ENCODE peak calls at places on chromosomes 13 and 19, in four cellular contexts. J is GM12878, X is choroid plexus epithelial cell, G is heart left ventricle. P is an unnamed sample.

GRCh38 chr13:76828316-76828741 is 57.9 kb downstream of the KCTD12 start:
- DNase-seq in J (no peak), X (no peak), G (no peak), P (peak)

GRCh38 chr19:50311723-50312635 is 17.2 kb downstream of the KCNC3 start:
- DNase-seq in J (no peak), X (no peak), G (no peak), P (no peak)

GRCh38 chr13:80989770-80990169 is 648.8 kb upstream of the SPRY2 start:
- DNase-seq in J (no peak), X (no peak), G (no peak), P (no peak)

GRCh38 chr19:31140717-31141116 is 208.5 kb downstream of the TSHZ3 start:
- DNase-seq in J (no peak), X (peak), G (no peak), P (peak)

GRCh38 chr13:86426437-86426836 is 627.2 kb upstream of the SLITRK6 start:
- DNase-seq in J (no peak), X (no peak), G (no peak), P (no peak)

GRCh38 chr13:101627556-101627943 is 175.1 kb downstream of the ITGBL1 start:
- DNase-seq in J (no peak), X (no peak), G (no peak), P (no peak)

GRCh38 chr19:372306-372890 is 27.8 kb upstream of the MIER2 start:
- DNase-seq in J (no peak), X (peak), G (peak), P (peak)

GRCh38 chr13:41019027-41019487 is at the start of gene ELF1:
- DNase-seq in J (peak), X (peak), G (no peak), P (peak)

GRCh38 chr19:52962394-52963228 is at the start of gene ZNF816:
- DNase-seq in J (peak), X (peak), G (peak), P (peak)

GRCh38 chr13:41780736-41781708 is 179.9 kb downstream of the VWA8 start:
- DNase-seq in J (no peak), X (peak), G (no peak), P (peak)

GRCh38 chr19:16325671-16326400 is 1.2 kb downstream of the KLF2 start:
- DNase-seq in J (no peak), X (peak), G (peak), P (peak)

GRCh38 chr13:85241045-85241444 is 558.2 kb downstream of the SLITRK6 start:
- DNase-seq in J (no peak), X (peak), G (no peak), P (no peak)

GRCh38 chr13:91399189-91400093 is 1.0 kb downstream of the GPC5 start:
- DNase-seq in J (no peak), X (no peak), G (peak), P (no peak)

GRCh38 chr13:51420681-51421476 is 32.0 kb downstream of the INTS6 start:
- DNase-seq in J (no peak), X (no peak), G (no peak), P (no peak)

GRCh38 chr13:43978688-43979087 is 99.0 kb downstream of the LACC1 start:
- DNase-seq in J (no peak), X (no peak), G (no peak), P (no peak)

GRCh38 chr19:45499196-45500180 is 1.2 kb downstream of the PPM1N start:
- DNase-seq in J (no peak), X (peak), G (no peak), P (peak)

GRCh38 chr19:2273356-2274184 is 8.4 kb downstream of the PEAK3 start:
- DNase-seq in J (peak), X (peak), G (peak), P (peak)

GRCh38 chr13:40064723-40065122 is 409.3 kb downstream of the COG6 start:
- DNase-seq in J (no peak), X (peak), G (no peak), P (peak)

GRCh38 chr13:97257800-97258799 is 36.0 kb downstream of the MBNL2 start:
- DNase-seq in J (peak), X (peak), G (peak), P (peak)

GRCh38 chr19:55255618-55256423 is 3.0 kb downstream of the PPP6R1 start:
- DNase-seq in J (peak), X (no peak), G (no peak), P (peak)

GRCh38 chr13:110211046-110211445 is 95.9 kb downstream of the COL4A1 start:
- DNase-seq in J (no peak), X (no peak), G (no peak), P (no peak)

GRCh38 chr19:11963566-11964355 is 1.1 kb upstream of the ZNF763 start:
- DNase-seq in J (peak), X (peak), G (peak), P (peak)

GRCh38 chr13:44368599-44369368 is 4.8 kb upstream of the SERP2 start:
- DNase-seq in J (no peak), X (no peak), G (no peak), P (no peak)

GRCh38 chr19:38728752-38729541 is 15.3 kb downstream of the CAPN12 start:
- DNase-seq in J (no peak), X (no peak), G (peak), P (no peak)

GRCh38 chr13:79492313-79492798 is 11.4 kb downstream of the NDFIP2 start:
- DNase-seq in J (no peak), X (peak), G (no peak), P (no peak)

DNA sequence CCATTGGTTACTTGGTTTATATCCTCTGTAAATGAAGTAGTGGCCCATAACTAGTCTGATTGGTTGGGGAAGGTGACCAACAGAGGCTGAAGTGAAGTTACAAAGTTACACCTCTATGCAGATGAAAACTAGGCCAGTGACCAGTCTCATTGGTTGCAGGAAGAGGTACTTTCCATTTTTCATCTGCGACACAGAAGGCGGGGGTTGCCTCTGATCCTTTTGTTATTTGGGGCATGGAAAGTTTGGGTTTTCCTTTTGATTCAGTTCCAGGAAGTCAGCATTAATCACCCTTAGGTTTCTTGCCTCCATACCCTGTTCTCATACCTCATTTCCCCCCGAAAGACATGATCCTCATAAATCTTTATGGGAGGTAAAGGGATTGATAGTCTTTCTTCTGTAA is 20.2 kb downstream of the ZNF544 start:
- DNase-seq in J (no peak), X (no peak), G (no peak), P (no peak)
- H3K4me3 ChIP-seq in J (no peak), X (no peak), G (no peak), P (no peak)

DNA sequence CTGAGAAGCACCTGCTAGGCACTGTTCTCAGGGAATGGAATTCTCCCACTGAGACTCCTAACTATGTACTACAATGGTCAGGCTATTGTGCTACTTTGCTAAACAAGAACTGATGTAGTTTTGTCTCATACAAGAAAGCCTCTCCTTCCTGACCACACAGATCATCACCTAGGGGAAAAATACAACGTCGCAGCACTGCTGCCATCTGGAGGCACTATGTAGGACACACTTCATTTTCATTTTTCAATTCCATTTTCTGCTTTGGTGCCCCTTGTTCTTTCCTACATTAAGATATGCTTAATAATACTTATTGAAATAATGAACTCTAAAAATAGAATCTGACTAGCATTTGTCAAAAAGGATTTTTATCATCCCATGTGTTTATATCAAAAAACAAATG is 21.1 kb downstream of the PROSER1 start:
- DNase-seq in J (no peak), X (peak), G (no peak), P (peak)
- TF ChIP-seq CTCF in J (peak), X (peak), G (peak), P (peak)

DNA sequence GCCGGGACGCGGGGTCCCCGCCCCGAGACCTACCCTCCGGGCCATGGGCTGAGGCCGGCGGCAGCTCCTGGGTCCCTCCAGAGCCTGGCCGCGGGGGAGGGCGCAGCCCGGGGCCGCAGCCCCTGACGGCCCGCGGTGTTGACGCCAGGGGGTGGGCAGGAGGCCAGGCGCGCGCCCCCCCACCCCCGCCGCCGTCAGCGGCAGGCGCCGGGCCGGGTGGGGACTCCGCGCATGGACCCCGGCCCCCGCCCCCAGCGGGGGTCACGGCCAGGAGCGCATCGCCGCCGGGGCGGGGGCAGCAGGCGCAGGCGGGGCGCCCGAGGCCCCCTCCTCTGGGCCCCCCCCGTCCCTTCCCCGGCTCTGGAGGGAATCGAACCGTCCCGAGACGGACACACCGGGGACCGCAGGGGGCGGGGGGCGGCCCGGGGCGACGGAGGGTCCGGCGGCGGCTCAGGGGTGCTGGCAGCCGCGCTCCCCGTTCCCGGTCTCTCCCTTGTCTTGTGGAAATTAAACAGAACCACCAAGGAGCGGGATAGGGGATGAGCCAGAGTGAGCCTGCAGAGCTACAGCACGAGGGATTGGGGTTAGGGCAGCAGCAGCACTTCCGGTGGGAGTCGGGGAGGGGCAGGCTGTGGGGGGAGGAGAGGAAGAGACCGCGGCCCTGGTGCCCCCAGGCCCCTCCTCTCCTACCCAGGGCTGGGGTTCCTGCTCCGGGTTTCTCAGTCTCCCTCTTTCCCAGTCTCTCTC is at the start of gene MEIS3:
- DNase-seq in J (no peak), X (no peak), G (no peak), P (no peak)
- H3K4me3 ChIP-seq in J (no peak), X (peak), G (peak), P (peak)

DNA sequence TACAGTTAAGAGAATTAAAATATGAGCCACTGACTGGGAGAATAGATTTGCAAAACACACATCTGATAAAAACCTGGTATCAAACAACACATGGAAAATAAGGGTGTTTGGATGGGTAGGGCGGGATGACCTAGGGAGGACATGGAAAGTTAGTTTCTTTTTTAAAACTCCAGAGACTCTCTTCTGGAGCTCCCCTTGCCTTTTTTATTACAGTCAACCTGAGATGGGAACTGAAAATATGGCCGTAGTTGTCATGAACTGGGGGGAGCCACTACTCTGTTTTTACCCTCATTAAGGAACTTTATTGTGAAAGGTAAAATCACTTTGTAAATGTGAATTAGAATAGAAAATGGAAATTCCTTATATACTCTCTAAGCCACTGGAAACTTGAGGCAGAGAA is 113.0 kb downstream of the ATP11A start:
- DNase-seq in J (peak), X (no peak), G (no peak), P (no peak)
- TF ChIP-seq CTCF in J (no peak), X (no peak), G (no peak), P (no peak)

GRCh38 chr19:15248648-15249559 is 16.7 kb upstream of the EPHX3 start:
- DNase-seq in J (no peak), X (peak), G (peak), P (peak)

GRCh38 chr19:15245370-15246197 is 13.3 kb upstream of the EPHX3 start:
- DNase-seq in J (no peak), X (no peak), G (no peak), P (no peak)

GRCh38 chr19:15246198-15246481 is 13.9 kb upstream of the EPHX3 start:
- DNase-seq in J (no peak), X (no peak), G (no peak), P (no peak)

GRCh38 chr19:15248106-15248505 is 15.9 kb upstream of the EPHX3 start:
- DNase-seq in J (no peak), X (no peak), G (no peak), P (no peak)

GRCh38 chr19:15247107-15248014 is 15.1 kb upstream of the EPHX3 start:
- DNase-seq in J (no peak), X (peak), G (no peak), P (no peak)
- H3K4me3 ChIP-seq in J (no peak), X (no peak), G (no peak), P (no peak)

GRCh38 chr19:5806905-5807304 is 2.0 kb downstream of the NRTN start:
- DNase-seq in J (no peak), X (no peak), G (no peak), P (no peak)

GRCh38 chr19:5804516-5805464 is at the start of gene NRTN:
- DNase-seq in J (no peak), X (no peak), G (no peak), P (no peak)

GRCh38 chr19:5806133-5806489 is 1.2 kb downstream of the NRTN start:
- DNase-seq in J (no peak), X (no peak), G (no peak), P (no peak)

GRCh38 chr19:5803752-5804515 is 933 bp upstream of the NRTN start:
- DNase-seq in J (peak), X (peak), G (peak), P (peak)

GRCh38 chr19:5805465-5806132 is 732 bp downstream of the NRTN start:
- DNase-seq in J (no peak), X (peak), G (peak), P (peak)
- TF ChIP-seq CTCF in J (peak), X (peak), G (peak), P (peak)

GRCh38 chr19:47511681-47512080 is 3.2 kb downstream of the NAPA start:
- DNase-seq in J (no peak), X (peak), G (no peak), P (peak)
- H3K4me3 ChIP-seq in J (peak), X (no peak), G (no peak), P (peak)

GRCh38 chr13:30038884-30039283 is 188.5 kb upstream of the UBL3 start:
- DNase-seq in J (no peak), X (no peak), G (no peak), P (peak)
- TF ChIP-seq CTCF in J (no peak), X (no peak), G (no peak), P (peak)